ENCODE peak calls at places on chromosomes 13 and 19, in six cellular contexts. K is tibial artery, F is HFF-Myc, Y is heart right ventricle, C is tibial nerve, N is PC-9. S is an unnamed sample.
A peak's percentile ranks its signal among the peaks of the same experiment; 100 is the strongest.

GRCh38 chr13:60509601-60510386 is 112.8 kb downstream of the TDRD3 start:
- DNase-seq in K (no peak), F (no peak), Y (no peak), C (no peak), N (no peak), S (no peak)

GRCh38 chr19:14105680-14106079 is 11.9 kb downstream of the PRKACA start:
- DNase-seq in K (no peak), F (no peak), Y (no peak), C (no peak), N (no peak), S (no peak)

GRCh38 chr19:33143897-33144405 is 12.0 kb downstream of the WDR88 start:
- DNase-seq in K (peak; percentile 54), F (no peak), Y (peak; percentile 57), C (peak; percentile 22), N (no peak), S (no peak)

GRCh38 chr13:91946498-91947070 is 548.2 kb downstream of the GPC5 start:
- DNase-seq in K (no peak), F (no peak), Y (no peak), C (no peak), N (no peak), S (no peak)

GRCh38 chr13:48749699-48750473 is 96.2 kb downstream of the CYSLTR2 start:
- DNase-seq in K (peak; percentile 91), F (peak; percentile 88), Y (peak; percentile 79), C (peak; percentile 78), N (peak; percentile 77), S (peak; percentile 92)

GRCh38 chr13:111399776-111400505 is 79.5 kb downstream of the TEX29 start:
- DNase-seq in K (peak; percentile 15), F (no peak), Y (no peak), C (no peak), N (peak; percentile 30), S (no peak)

GRCh38 chr13:93151277-93151676 is 75.3 kb upstream of the GPC6 start:
- DNase-seq in K (no peak), F (no peak), Y (no peak), C (no peak), N (peak; percentile 35), S (peak; percentile 74)

GRCh38 chr19:8194528-8195275 is 14.5 kb upstream of the CERS4 start:
- DNase-seq in K (no peak), F (no peak), Y (no peak), C (no peak), N (no peak), S (no peak)

GRCh38 chr13:21673592-21674270 is 2.9 kb downstream of the FGF9 start:
- DNase-seq in K (no peak), F (no peak), Y (no peak), C (no peak), N (no peak), S (no peak)

GRCh38 chr19:58409010-58409790 is 751 bp downstream of the ZNF584 start:
- DNase-seq in K (no peak), F (no peak), Y (no peak), C (no peak), N (no peak), S (no peak)

GRCh38 chr19:51431124-51431523 is 13.7 kb upstream of the SIGLEC10 start:
- DNase-seq in K (no peak), F (no peak), Y (no peak), C (no peak), N (no peak), S (no peak)

GRCh38 chr13:109481046-109481445 is 305.3 kb downstream of the IRS2 start:
- DNase-seq in K (no peak), F (no peak), Y (no peak), C (no peak), N (no peak), S (no peak)

GRCh38 chr19:50817941-50818858 is 5.4 kb downstream of the KLK1 start:
- DNase-seq in K (no peak), F (no peak), Y (peak; percentile 19), C (no peak), N (no peak), S (no peak)

GRCh38 chr19:53389591-53390377 is 5.2 kb upstream of the ZNF765 start:
- DNase-seq in K (no peak), F (no peak), Y (no peak), C (no peak), N (no peak), S (no peak)

GRCh38 chr19:37342753-37343152 is 28.1 kb upstream of the ZNF527 start:
- DNase-seq in K (no peak), F (peak; percentile 17), Y (no peak), C (no peak), N (no peak), S (no peak)

GRCh38 chr19:2600914-2601870 is 101.3 kb downstream of the GNG7 start:
- DNase-seq in K (peak; percentile 14), F (no peak), Y (no peak), C (no peak), N (no peak), S (no peak)

GRCh38 chr13:59931621-59932020 is 232.1 kb downstream of the DIAPH3 start:
- DNase-seq in K (no peak), F (no peak), Y (no peak), C (no peak), N (no peak), S (no peak)

GRCh38 chr19:9793051-9793591 is 24.6 kb upstream of the ZNF846 start:
- DNase-seq in K (peak; percentile 59), F (no peak), Y (peak; percentile 55), C (peak; percentile 27), N (no peak), S (no peak)

GRCh38 chr19:8215783-8216182 is 6.6 kb downstream of the CERS4 start:
- DNase-seq in K (no peak), F (no peak), Y (no peak), C (no peak), N (no peak), S (no peak)

GRCh38 chr19:48616041-48616436 is 1.2 kb upstream of the FAM83E start:
- DNase-seq in K (no peak), F (no peak), Y (no peak), C (no peak), N (no peak), S (no peak)

GRCh38 chr19:48618278-48618915 is 581 bp downstream of the RPL18 start:
- DNase-seq in K (no peak), F (no peak), Y (no peak), C (no peak), N (no peak), S (no peak)

GRCh38 chr19:48617146-48617937 is 1.6 kb downstream of the RPL18 start:
- DNase-seq in K (no peak), F (no peak), Y (no peak), C (no peak), N (peak; percentile 56), S (no peak)

GRCh38 chr19:48615145-48616040 is 517 bp upstream of the FAM83E start:
- DNase-seq in K (no peak), F (no peak), Y (no peak), C (no peak), N (no peak), S (no peak)

DNA sequence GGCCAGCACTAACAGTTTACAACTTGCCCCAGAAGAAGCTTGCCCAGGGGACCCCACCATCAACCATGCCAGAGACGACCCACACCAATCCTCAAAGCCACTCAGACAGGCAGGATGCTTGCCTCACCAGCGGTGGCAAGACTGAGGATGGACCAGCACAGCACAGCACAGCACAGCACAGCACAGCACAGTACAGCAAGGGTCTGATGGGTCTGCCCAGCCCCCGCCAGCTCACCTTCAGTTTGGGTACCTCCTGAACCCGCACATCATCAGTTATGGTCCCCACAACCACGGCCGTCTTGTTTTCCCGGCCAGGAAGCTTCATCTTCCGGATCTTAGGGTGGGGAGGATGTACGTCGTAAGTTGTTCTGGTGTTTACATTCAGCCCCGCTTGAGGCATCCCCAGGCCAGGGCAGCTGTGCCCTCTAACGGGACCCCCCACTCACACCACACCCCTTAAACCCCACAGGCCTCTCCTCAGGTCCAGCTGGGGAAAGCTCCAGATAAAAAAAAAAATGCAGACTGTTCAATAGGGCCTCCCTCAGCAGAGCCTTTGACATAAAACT is 1.7 kb upstream of the FAM83E start:
- DNase-seq in K (no peak), F (no peak), Y (no peak), C (no peak), N (no peak), S (no peak)
- H3K4me3 ChIP-seq in K (no peak overlapping the region), F (peak overlapping the region; percentile 90), Y (no peak overlapping the region), C (no peak overlapping the region), N (peak overlapping the region; percentile 92), S (peak overlapping the region; percentile 85)

DNA sequence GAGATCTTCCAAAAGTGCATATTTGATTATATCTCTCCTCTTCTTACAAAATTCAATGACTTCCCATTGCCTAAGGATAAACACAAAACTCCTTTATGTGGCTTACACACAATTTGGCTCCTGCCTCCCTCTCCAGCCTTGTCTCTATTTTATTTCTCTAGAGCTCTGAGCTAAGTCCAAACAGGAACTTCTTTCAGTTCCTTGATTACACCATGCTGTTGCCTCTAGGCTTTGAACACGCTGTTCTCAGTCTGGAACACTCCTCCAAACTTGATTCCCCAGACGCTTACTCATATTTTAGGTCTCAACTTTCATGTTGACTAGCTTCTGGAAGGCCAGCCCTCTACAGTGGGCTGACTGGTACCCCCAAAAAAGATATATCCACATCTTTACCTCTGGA is 258.5 kb downstream of the COG6 start:
- DNase-seq in K (peak; percentile 51), F (no peak), Y (no peak), C (peak; percentile 18), N (no peak), S (peak; percentile 14)
- H3K4me3 ChIP-seq in K (no peak overlapping the region), F (no peak overlapping the region), Y (no peak overlapping the region), C (no peak overlapping the region), N (no peak overlapping the region), S (no peak overlapping the region)

DNA sequence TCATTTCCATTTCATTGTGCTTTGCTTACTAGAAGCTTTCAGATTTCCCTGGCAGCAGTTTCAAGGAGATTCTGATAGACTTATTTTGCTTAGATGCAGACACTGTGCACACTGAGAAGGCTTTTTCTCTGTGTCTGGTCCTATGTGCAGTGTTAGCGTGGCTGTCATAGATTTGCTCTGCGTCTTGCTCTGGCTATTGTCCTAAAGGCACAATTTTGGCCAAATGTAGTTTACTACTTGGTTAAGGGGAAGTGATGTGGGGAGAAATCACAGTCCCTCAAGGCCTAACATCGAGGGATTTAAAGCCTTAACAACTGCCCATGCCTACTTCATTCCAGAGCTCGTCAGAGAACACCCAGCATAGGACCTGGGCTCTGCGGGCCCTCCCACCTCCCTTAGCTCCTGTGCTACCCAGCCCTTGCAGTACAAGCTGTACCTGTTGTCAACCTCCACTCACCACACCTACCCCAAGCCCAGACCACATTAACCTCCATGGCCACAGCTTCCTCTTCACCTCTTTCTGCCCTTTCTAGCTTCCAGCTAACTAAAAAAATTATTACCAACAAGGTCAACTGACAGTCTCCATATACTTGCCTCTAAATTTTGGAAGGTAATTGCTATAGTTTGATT is 38.9 kb upstream of the KATNAL1 start:
- DNase-seq in K (no peak), F (no peak), Y (no peak), C (no peak), N (no peak), S (no peak)
- H3K4me3 ChIP-seq in K (no peak overlapping the region), F (no peak overlapping the region), Y (no peak overlapping the region), C (no peak overlapping the region), N (no peak overlapping the region), S (no peak overlapping the region)

GRCh38 chr19:48624067-48624594 is 4.8 kb downstream of the SPHK2 start:
- DNase-seq in K (peak; percentile 98), F (peak; percentile 84), Y (peak; percentile 98), C (peak; percentile 97), N (no peak), S (peak; percentile 75)

GRCh38 chr19:48623556-48624066 is 4.3 kb downstream of the SPHK2 start:
- DNase-seq in K (no peak), F (no peak), Y (no peak), C (no peak), N (no peak), S (no peak)

GRCh38 chr19:48618916-48619691 is at the start of the genes RPL18 and SPHK2:
- DNase-seq in K (peak; percentile 98), F (peak; percentile 99), Y (peak; percentile 98), C (peak; percentile 95), N (peak; percentile 99), S (peak; percentile 99)

GRCh38 chr19:48624791-48625723 is 5.8 kb downstream of the SPHK2 start:
- DNase-seq in K (no peak), F (no peak), Y (no peak), C (no peak), N (no peak), S (no peak)

GRCh38 chr19:48619692-48620565 is 623 bp downstream of the SPHK2 start:
- DNase-seq in K (no peak), F (no peak), Y (no peak), C (no peak), N (no peak), S (no peak)
- H3K4me3 ChIP-seq in K (peak overlapping the region; percentile 81), F (peak overlapping the region; percentile 90), Y (peak overlapping the region; percentile 86), C (peak overlapping the region; percentile 93), N (peak overlapping the region; percentile 92), S (peak overlapping the region; percentile 85)

S was measured in AG09309.